ENCODE peak calls at places on chromosomes 16 and 17, in nine cellular contexts. One of them, this sample, is unnamed.

GRCh38 chr16:80671281-80671849 is 130.6 kb downstream of the DYNLRB2 start:
- ATAC-seq in right lobe of liver: no peak
- ATAC-seq in pancreas: no peak
- ATAC-seq in activated naive CD8-positive, alpha-beta T cell treated with anti-CD3 and anti-CD28 coated beads, Interleukin-2, amount 50 U/mL, for 24 hours: no peak
- ATAC-seq in psoas muscle: no peak
- ATAC-seq in SK-N-SH treated with all-trans-retinoic acid at 6 μM for 48 hours: no peak
- ATAC-seq in Right ventricle myocardium superior: no peak
- ATAC-seq in sciatic nerve: no peak
- ATAC-seq in upper lobe of left lung: no peak
- ATAC-seq in this sample: no peak

GRCh38 chr16:24005577-24005976 is 169.8 kb downstream of the PRKCB start:
- ATAC-seq in right lobe of liver: no peak
- ATAC-seq in pancreas: no peak
- ATAC-seq in activated naive CD8-positive, alpha-beta T cell treated with anti-CD3 and anti-CD28 coated beads, Interleukin-2, amount 50 U/mL, for 24 hours: no peak
- ATAC-seq in psoas muscle: no peak
- ATAC-seq in SK-N-SH treated with all-trans-retinoic acid at 6 μM for 48 hours: no peak
- ATAC-seq in Right ventricle myocardium superior: no peak
- ATAC-seq in sciatic nerve: no peak
- ATAC-seq in upper lobe of left lung: no peak
- ATAC-seq in this sample: no peak

GRCh38 chr17:778096-778495 is 4.0 kb downstream of the GLOD4 start:
- ATAC-seq in right lobe of liver: no peak
- ATAC-seq in pancreas: no peak
- ATAC-seq in activated naive CD8-positive, alpha-beta T cell treated with anti-CD3 and anti-CD28 coated beads, Interleukin-2, amount 50 U/mL, for 24 hours: no peak
- ATAC-seq in psoas muscle: no peak
- ATAC-seq in SK-N-SH treated with all-trans-retinoic acid at 6 μM for 48 hours: no peak
- ATAC-seq in Right ventricle myocardium superior: no peak
- ATAC-seq in sciatic nerve: no peak
- ATAC-seq in upper lobe of left lung: no peak
- ATAC-seq in this sample: no peak

GRCh38 chr17:1112875-1113274 is 66.9 kb downstream of the ABR start:
- ATAC-seq in right lobe of liver: no peak
- ATAC-seq in pancreas: no peak
- ATAC-seq in activated naive CD8-positive, alpha-beta T cell treated with anti-CD3 and anti-CD28 coated beads, Interleukin-2, amount 50 U/mL, for 24 hours: no peak
- ATAC-seq in psoas muscle: no peak
- ATAC-seq in SK-N-SH treated with all-trans-retinoic acid at 6 μM for 48 hours: no peak
- ATAC-seq in Right ventricle myocardium superior: no peak
- ATAC-seq in sciatic nerve: no peak
- ATAC-seq in upper lobe of left lung: no peak
- ATAC-seq in this sample: no peak

GRCh38 chr16:81528258-81528657 is 83.7 kb downstream of the CMIP start:
- ATAC-seq in right lobe of liver: no peak
- ATAC-seq in pancreas: no peak
- ATAC-seq in activated naive CD8-positive, alpha-beta T cell treated with anti-CD3 and anti-CD28 coated beads, Interleukin-2, amount 50 U/mL, for 24 hours: no peak
- ATAC-seq in psoas muscle: no peak
- ATAC-seq in SK-N-SH treated with all-trans-retinoic acid at 6 μM for 48 hours: no peak
- ATAC-seq in Right ventricle myocardium superior: no peak
- ATAC-seq in sciatic nerve: no peak
- ATAC-seq in upper lobe of left lung: no peak
- ATAC-seq in this sample: no peak

GRCh38 chr16:90032664-90033346 is 13.5 kb upstream of the DBNDD1 start:
- ATAC-seq in right lobe of liver: no peak
- ATAC-seq in pancreas: no peak
- ATAC-seq in activated naive CD8-positive, alpha-beta T cell treated with anti-CD3 and anti-CD28 coated beads, Interleukin-2, amount 50 U/mL, for 24 hours: peak
- ATAC-seq in psoas muscle: no peak
- ATAC-seq in SK-N-SH treated with all-trans-retinoic acid at 6 μM for 48 hours: peak
- ATAC-seq in Right ventricle myocardium superior: no peak
- ATAC-seq in sciatic nerve: peak
- ATAC-seq in upper lobe of left lung: no peak
- ATAC-seq in this sample: no peak

GRCh38 chr17:16419074-16419928 is 3.9 kb downstream of the TRPV2 start:
- ATAC-seq in right lobe of liver: no peak
- ATAC-seq in pancreas: no peak
- ATAC-seq in activated naive CD8-positive, alpha-beta T cell treated with anti-CD3 and anti-CD28 coated beads, Interleukin-2, amount 50 U/mL, for 24 hours: peak
- ATAC-seq in psoas muscle: no peak
- ATAC-seq in SK-N-SH treated with all-trans-retinoic acid at 6 μM for 48 hours: peak
- ATAC-seq in Right ventricle myocardium superior: no peak
- ATAC-seq in sciatic nerve: peak
- ATAC-seq in upper lobe of left lung: no peak
- ATAC-seq in this sample: peak

GRCh38 chr17:56570199-56570598 is 23.3 kb upstream of the NOG start:
- ATAC-seq in right lobe of liver: no peak
- ATAC-seq in pancreas: no peak
- ATAC-seq in activated naive CD8-positive, alpha-beta T cell treated with anti-CD3 and anti-CD28 coated beads, Interleukin-2, amount 50 U/mL, for 24 hours: no peak
- ATAC-seq in psoas muscle: no peak
- ATAC-seq in SK-N-SH treated with all-trans-retinoic acid at 6 μM for 48 hours: no peak
- ATAC-seq in Right ventricle myocardium superior: no peak
- ATAC-seq in sciatic nerve: no peak
- ATAC-seq in upper lobe of left lung: no peak
- ATAC-seq in this sample: no peak

GRCh38 chr17:29844339-29845048 is 85.5 kb downstream of the SSH2 start:
- ATAC-seq in right lobe of liver: no peak
- ATAC-seq in pancreas: no peak
- ATAC-seq in activated naive CD8-positive, alpha-beta T cell treated with anti-CD3 and anti-CD28 coated beads, Interleukin-2, amount 50 U/mL, for 24 hours: no peak
- ATAC-seq in psoas muscle: no peak
- ATAC-seq in SK-N-SH treated with all-trans-retinoic acid at 6 μM for 48 hours: no peak
- ATAC-seq in Right ventricle myocardium superior: no peak
- ATAC-seq in sciatic nerve: no peak
- ATAC-seq in upper lobe of left lung: no peak
- ATAC-seq in this sample: no peak

GRCh38 chr16:80460988-80461387 is 79.8 kb upstream of the DYNLRB2 start:
- ATAC-seq in right lobe of liver: peak
- ATAC-seq in pancreas: no peak
- ATAC-seq in activated naive CD8-positive, alpha-beta T cell treated with anti-CD3 and anti-CD28 coated beads, Interleukin-2, amount 50 U/mL, for 24 hours: no peak
- ATAC-seq in psoas muscle: no peak
- ATAC-seq in SK-N-SH treated with all-trans-retinoic acid at 6 μM for 48 hours: no peak
- ATAC-seq in Right ventricle myocardium superior: no peak
- ATAC-seq in sciatic nerve: no peak
- ATAC-seq in upper lobe of left lung: no peak
- ATAC-seq in this sample: no peak

GRCh38 chr17:39225974-39226683 is 384 bp upstream of the STAC2 start:
- ATAC-seq in right lobe of liver: no peak
- ATAC-seq in pancreas: no peak
- ATAC-seq in activated naive CD8-positive, alpha-beta T cell treated with anti-CD3 and anti-CD28 coated beads, Interleukin-2, amount 50 U/mL, for 24 hours: peak
- ATAC-seq in psoas muscle: peak
- ATAC-seq in SK-N-SH treated with all-trans-retinoic acid at 6 μM for 48 hours: peak
- ATAC-seq in Right ventricle myocardium superior: peak
- ATAC-seq in sciatic nerve: peak
- ATAC-seq in upper lobe of left lung: no peak
- ATAC-seq in this sample: peak

GRCh38 chr16:67718668-67719047 is 458 bp downstream of the GFOD2 start:
- ATAC-seq in right lobe of liver: no peak
- ATAC-seq in pancreas: no peak
- ATAC-seq in activated naive CD8-positive, alpha-beta T cell treated with anti-CD3 and anti-CD28 coated beads, Interleukin-2, amount 50 U/mL, for 24 hours: peak
- ATAC-seq in psoas muscle: no peak
- ATAC-seq in SK-N-SH treated with all-trans-retinoic acid at 6 μM for 48 hours: peak
- ATAC-seq in Right ventricle myocardium superior: peak
- ATAC-seq in sciatic nerve: no peak
- ATAC-seq in upper lobe of left lung: no peak
- ATAC-seq in this sample: no peak

GRCh38 chr17:6677158-6677831 is 25.7 kb downstream of the C17orf100 start:
- ATAC-seq in right lobe of liver: peak
- ATAC-seq in pancreas: no peak
- ATAC-seq in activated naive CD8-positive, alpha-beta T cell treated with anti-CD3 and anti-CD28 coated beads, Interleukin-2, amount 50 U/mL, for 24 hours: peak
- ATAC-seq in psoas muscle: no peak
- ATAC-seq in SK-N-SH treated with all-trans-retinoic acid at 6 μM for 48 hours: peak
- ATAC-seq in Right ventricle myocardium superior: no peak
- ATAC-seq in sciatic nerve: no peak
- ATAC-seq in upper lobe of left lung: peak
- ATAC-seq in this sample: no peak

GRCh38 chr17:76271669-76272540 is 6.8 kb downstream of the UBALD2 start:
- ATAC-seq in right lobe of liver: peak
- ATAC-seq in pancreas: peak
- ATAC-seq in activated naive CD8-positive, alpha-beta T cell treated with anti-CD3 and anti-CD28 coated beads, Interleukin-2, amount 50 U/mL, for 24 hours: peak
- ATAC-seq in psoas muscle: peak
- ATAC-seq in SK-N-SH treated with all-trans-retinoic acid at 6 μM for 48 hours: no peak
- ATAC-seq in Right ventricle myocardium superior: no peak
- ATAC-seq in sciatic nerve: peak
- ATAC-seq in upper lobe of left lung: peak
- ATAC-seq in this sample: peak

GRCh38 chr16:2147981-2148671 is at the start of gene RAB26:
- ATAC-seq in right lobe of liver: peak
- ATAC-seq in pancreas: peak
- ATAC-seq in activated naive CD8-positive, alpha-beta T cell treated with anti-CD3 and anti-CD28 coated beads, Interleukin-2, amount 50 U/mL, for 24 hours: no peak
- ATAC-seq in psoas muscle: peak
- ATAC-seq in SK-N-SH treated with all-trans-retinoic acid at 6 μM for 48 hours: peak
- ATAC-seq in Right ventricle myocardium superior: peak
- ATAC-seq in sciatic nerve: peak
- ATAC-seq in upper lobe of left lung: peak
- ATAC-seq in this sample: peak